ENCODE peak calls at places on chromosomes 12 and 14, in six cellular contexts. V is left lung, Z is GM12865, G is astrocyte, C is H1, U is adipocyte. O is an unnamed sample.

GRCh38 chr12:91422811-91423210 is 240.2 kb upstream of the DCN start:
- DNase-seq in V (no peak), Z (no peak), G (no peak), C (no peak), U (no peak), O (no peak)

GRCh38 chr12:3728686-3729085 is 24.2 kb downstream of the CRACR2A start:
- DNase-seq in V (no peak), Z (no peak), G (no peak), C (no peak), U (no peak), O (no peak)

GRCh38 chr14:48129472-48129871 is 454.1 kb upstream of the MDGA2 start:
- DNase-seq in V (no peak), Z (no peak), G (no peak), C (no peak), U (no peak), O (no peak)

GRCh38 chr12:121990692-121991603 is 30.7 kb upstream of the BCL7A start:
- DNase-seq in V (peak; percentile 44), Z (peak; percentile 94), G (peak; percentile 36), C (no peak), U (no peak), O (no peak)

GRCh38 chr12:18683603-18684002 is 54.2 kb downstream of the PLCZ1 start:
- DNase-seq in V (no peak), Z (no peak), G (peak; percentile 23), C (no peak), U (peak; percentile 14), O (no peak)

GRCh38 chr14:30621354-30621953 is 665 bp upstream of the SCFD1 start:
- DNase-seq in V (no peak), Z (peak; percentile 51), G (no peak), C (peak; percentile 54), U (peak; percentile 47), O (no peak)

GRCh38 chr12:121038861-121039654 is at the start of gene OASL:
- DNase-seq in V (peak; percentile 62), Z (peak; percentile 64), G (no peak), C (no peak), U (no peak), O (no peak)

GRCh38 chr14:56116128-56116900 is 1.9 kb upstream of the PELI2 start:
- DNase-seq in V (no peak), Z (no peak), G (no peak), C (no peak), U (no peak), O (no peak)

GRCh38 chr12:104280111-104280510 is 23.4 kb upstream of the EID3 start:
- DNase-seq in V (no peak), Z (no peak), G (no peak), C (no peak), U (no peak), O (no peak)

GRCh38 chr14:69191340-69192111 is at the start of gene EXD2:
- DNase-seq in V (peak; percentile 90), Z (peak; percentile 93), G (peak; percentile 69), C (peak; percentile 92), U (peak; percentile 81), O (peak; percentile 29)

GRCh38 chr12:116933512-116934246 is 22.9 kb downstream of the FBXW8 start:
- DNase-seq in V (no peak), Z (no peak), G (no peak), C (no peak), U (no peak), O (no peak)

GRCh38 chr12:66947119-66947518 is 268.2 kb upstream of the GRIP1 start:
- DNase-seq in V (no peak), Z (no peak), G (peak; percentile 44), C (no peak), U (no peak), O (no peak)

GRCh38 chr12:66942741-66943465 is 264.0 kb upstream of the GRIP1 start:
- DNase-seq in V (no peak), Z (no peak), G (no peak), C (no peak), U (no peak), O (no peak)

GRCh38 chr12:66941150-66941549 is 262.3 kb upstream of the GRIP1 start:
- DNase-seq in V (no peak), Z (no peak), G (peak; percentile 7), C (no peak), U (no peak), O (no peak)

GRCh38 chr12:66945189-66945817 is 266.4 kb upstream of the GRIP1 start:
- DNase-seq in V (no peak), Z (no peak), G (no peak), C (no peak), U (no peak), O (no peak)

DNA sequence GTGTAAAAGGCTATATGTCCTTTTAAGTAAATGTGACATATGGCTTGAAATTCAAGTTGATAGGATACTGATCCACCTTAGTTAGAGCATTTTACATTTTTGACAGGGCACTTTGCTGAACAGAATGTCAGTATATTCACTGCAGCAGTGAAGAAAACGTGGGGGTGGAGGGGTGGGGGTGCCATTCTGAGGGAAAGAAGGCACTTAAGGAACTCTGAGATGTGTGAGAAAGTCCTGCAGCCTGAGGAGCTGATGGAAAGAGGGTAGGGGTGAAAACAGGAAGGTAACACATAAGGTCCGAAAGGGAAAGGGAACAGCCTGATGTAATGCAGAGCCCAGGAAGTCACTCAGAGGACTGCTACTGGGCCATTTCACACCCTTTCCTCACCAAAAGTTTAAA is 265.5 kb upstream of the GRIP1 start:
- DNase-seq in V (no peak), Z (no peak), G (no peak), C (no peak), U (no peak), O (no peak)
- H3K4me3 ChIP-seq in V (no peak overlapping the region), Z (no peak overlapping the region), G (no peak overlapping the region), C (no peak overlapping the region), U (no peak overlapping the region), O (no peak overlapping the region)

GRCh38 chr14:22838631-22839041 is 2.3 kb downstream of the MMP14 start:
- DNase-seq in V (peak; percentile 65), Z (peak; percentile 62), G (peak; percentile 84), C (no peak), U (peak; percentile 66), O (no peak)

GRCh38 chr14:22837059-22837749 is 819 bp downstream of the MMP14 start:
- DNase-seq in V (peak; percentile 44), Z (no peak), G (no peak), C (peak; percentile 74), U (peak; percentile 77), O (no peak)

GRCh38 chr14:22837750-22838538 is 1.6 kb downstream of the MMP14 start:
- DNase-seq in V (peak; percentile 46), Z (no peak), G (peak; percentile 41), C (peak; percentile 61), U (peak; percentile 69), O (no peak)

GRCh38 chr14:22841311-22841710 is 4.9 kb downstream of the MMP14 start:
- DNase-seq in V (no peak), Z (no peak), G (no peak), C (no peak), U (no peak), O (no peak)

DNA sequence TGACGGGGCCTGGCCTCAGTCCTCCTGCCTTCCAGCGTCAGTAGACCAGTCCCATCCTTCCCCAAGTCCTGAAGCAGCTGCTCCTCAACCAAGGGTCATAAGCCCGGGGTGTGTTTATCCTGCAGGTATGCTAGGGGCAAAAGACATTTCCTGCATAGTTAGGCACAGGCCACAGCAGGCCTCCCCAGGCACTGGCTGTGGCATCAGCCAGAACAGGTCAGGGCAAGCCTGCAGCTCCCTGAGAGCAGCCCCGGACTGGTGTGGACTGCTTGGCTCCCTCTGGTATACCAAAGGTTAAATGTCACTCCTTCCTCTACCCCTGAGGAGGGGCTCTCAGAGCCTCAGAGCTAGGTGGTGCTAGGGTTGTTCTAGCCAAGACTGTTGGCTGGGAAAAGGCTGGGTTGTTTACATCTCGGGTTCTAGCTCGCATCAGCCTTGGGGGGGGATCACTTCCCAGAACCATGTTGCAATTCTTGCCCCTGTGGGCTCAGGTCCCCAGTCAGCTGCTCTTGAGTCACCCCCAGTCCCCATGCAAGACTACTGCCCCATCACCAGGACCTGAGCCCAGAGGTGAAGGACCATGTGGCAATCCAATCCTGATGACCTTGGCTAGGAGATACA is 2.9 kb downstream of the MMP14 start:
- DNase-seq in V (peak; percentile 32), Z (no peak), G (no peak), C (no peak), U (peak; percentile 49), O (no peak)
- H3K4me3 ChIP-seq in V (peak overlapping the region; percentile 78), Z (no peak overlapping the region), G (peak overlapping the region; percentile 93), C (peak overlapping the region; percentile 94), U (peak overlapping the region; percentile 97), O (peak overlapping the region; percentile 75)

GRCh38 chr12:14430394-14430986 is 65.0 kb downstream of the ATF7IP start:
- DNase-seq in V (no peak), Z (no peak), G (no peak), C (no peak), U (no peak), O (no peak)
- H3K4me3 ChIP-seq in V (no peak overlapping the region), Z (no peak overlapping the region), G (no peak overlapping the region), C (no peak overlapping the region), U (no peak overlapping the region), O (no peak overlapping the region)

DNA sequence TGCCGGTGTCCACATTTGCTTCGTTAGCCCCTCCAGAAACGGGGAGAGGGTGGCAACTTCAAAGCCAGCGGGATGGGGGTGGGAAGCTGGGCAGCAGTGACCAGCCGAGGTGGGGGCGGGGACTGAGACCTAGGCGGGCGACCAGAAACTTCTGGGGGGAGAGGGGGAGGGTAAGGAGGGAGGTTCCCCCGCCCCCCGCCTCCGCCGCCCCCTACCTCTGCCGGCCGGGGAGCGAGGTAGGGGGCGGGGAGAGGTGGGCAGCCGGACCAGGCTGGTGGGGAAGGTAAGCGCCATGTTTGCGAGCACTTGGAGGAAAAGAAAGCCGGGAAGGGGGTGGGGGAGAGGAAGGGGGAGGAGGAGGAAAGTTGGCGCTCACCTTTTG is 1.3 kb downstream of the SIX4 start:
- DNase-seq in V (peak; percentile 36), Z (no peak), G (peak; percentile 10), C (no peak), U (peak; percentile 51), O (no peak)
- H3K4me3 ChIP-seq in V (peak overlapping the region; percentile 55), Z (peak overlapping the region; percentile 72), G (peak overlapping the region; percentile 89), C (peak overlapping the region; percentile 76), U (peak overlapping the region; percentile 89), O (peak overlapping the region; percentile 83)

DNA sequence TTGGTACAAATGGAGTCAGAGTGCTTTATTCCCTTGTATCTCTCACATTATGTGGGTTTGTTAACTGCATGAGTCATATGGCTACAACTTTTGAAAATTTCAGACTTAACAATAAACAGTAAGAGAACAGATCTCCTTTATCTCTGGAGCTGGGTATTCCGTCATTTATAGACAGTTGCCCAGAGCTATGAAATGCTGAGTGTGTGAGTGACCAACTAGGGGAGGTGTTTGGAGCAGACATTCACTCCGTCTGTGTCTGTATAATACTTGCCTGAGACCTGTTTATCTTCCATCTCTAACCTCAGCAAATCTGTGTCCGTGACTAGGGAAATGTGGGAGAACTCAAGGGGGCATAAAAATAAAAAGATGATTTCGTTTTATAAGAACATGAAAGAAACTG is 279.9 kb upstream of the FAR2 start:
- DNase-seq in V (no peak), Z (no peak), G (peak; percentile 97), C (no peak), U (peak; percentile 59), O (no peak)
- H3K4me3 ChIP-seq in V (no peak overlapping the region), Z (no peak overlapping the region), G (no peak overlapping the region), C (no peak overlapping the region), U (no peak overlapping the region), O (no peak overlapping the region)